ENCODE peak calls at places on chromosomes 1 and 21, in eight cellular contexts. E is HFFc6; P is erythroblast; Q is NCI-H1105; S is bronchial epithelial cell; X is stimulated activated CD8-positive, alpha-beta memory T cell treated with anti-CD3 and anti-CD28 coated beads, Interleukin-4, amount 100 ng/mL, for 48 hours; F is T-helper 1 cell; B is AML-193. M is an unnamed sample.

GRCh38 chr1:12138196-12139183 is 28.3 kb upstream of the TNFRSF1B start:
- DNase-seq in X (no peak), Q (no peak), E (no peak), S (no peak), F (no peak), P (no peak), B (no peak), M (no peak)

GRCh38 chr21:46188226-46189212 is 4.3 kb upstream of the SPATC1L start:
- DNase-seq in P (peak; percentile 36), E (peak; percentile 61), Q (no peak), X (peak; percentile 28), F (no peak), B (no peak), S (peak; percentile 60), M (no peak)

GRCh38 chr1:117607471-117607870 is 1.6 kb downstream of the TENT5C start:
- DNase-seq in F (peak; percentile 20), S (peak; percentile 18), B (peak; percentile 94), Q (no peak), P (peak; percentile 77), X (peak; percentile 52), E (no peak), M (peak; percentile 22)

GRCh38 chr21:44439211-44439600 is 16.1 kb upstream of the LRRC3 start:
- DNase-seq in X (no peak), F (no peak), S (no peak), B (no peak), Q (no peak), E (no peak), P (no peak), M (no peak)

GRCh38 chr1:229001467-229001866 is 266.2 kb downstream of the RHOU start:
- DNase-seq in Q (no peak), F (no peak), S (peak; percentile 5), X (no peak), E (no peak), B (no peak), P (no peak), M (no peak)

GRCh38 chr1:46466477-46467182 is 23.0 kb upstream of the DMBX1 start:
- DNase-seq in B (no peak), Q (peak; percentile 17), F (no peak), S (no peak), X (peak; percentile 36), E (no peak), P (no peak), M (no peak)

GRCh38 chr1:207240325-207241095 is 81.0 kb upstream of the CD55 start:
- DNase-seq in F (no peak), B (no peak), E (peak; percentile 55), P (no peak), Q (no peak), S (peak; percentile 100), X (no peak), M (no peak)

GRCh38 chr1:235632538-235633219 is 16.9 kb downstream of the GNG4 start:
- DNase-seq in F (no peak), E (peak; percentile 46), P (no peak), S (peak; percentile 27), X (no peak), Q (no peak), B (peak; percentile 55), M (no peak)

GRCh38 chr1:94095112-94095637 is 25.8 kb downstream of the ABCA4 start:
- DNase-seq in B (no peak), E (peak; percentile 21), X (no peak), S (no peak), Q (no peak), F (no peak), P (no peak), M (no peak)

GRCh38 chr1:158078569-158079080 is 85.2 kb downstream of the KIRREL1 start:
- DNase-seq in P (no peak), S (no peak), E (no peak), F (no peak), Q (no peak), X (no peak), B (no peak), M (no peak)